ENCODE peak calls at places on chromosomes 2 and 18, in five cellular contexts. T is A549; R is endodermal cell; U is K562; F is CD8-positive, alpha-beta memory T cell. L is an unnamed sample. For H3K4me1, the result is how much of the 10 kb centered on the place peaks cover.

GRCh38 chr2:224449212-224450147 is 47.6 kb upstream of the FAM124B start:
- DNase-seq in T (peak), R (peak), U (no peak), F (no peak), L (peak)

GRCh38 chr2:168798076-168798887 is 4.2 kb upstream of the NOSTRIN start:
- DNase-seq in T (no peak), R (peak), U (peak), F (no peak), L (no peak)

GRCh38 chr2:227280895-227281294 is 44.2 kb upstream of the MFF start:
- DNase-seq in T (no peak), R (no peak), U (no peak), F (no peak), L (no peak)

GRCh38 chr2:58609306-58609705 is 368.2 kb upstream of the FANCL start:
- DNase-seq in T (no peak), R (no peak), U (no peak), F (no peak), L (no peak)

GRCh38 chr2:120016800-120017199 is 3.9 kb downstream of the EPB41L5 start:
- DNase-seq in T (no peak), R (no peak), U (no peak), F (no peak), L (no peak)

GRCh38 chr2:230762317-230762896 is 49.8 kb downstream of the CAB39 start:
- DNase-seq in T (peak), R (peak), U (peak), F (peak), L (peak)

GRCh38 chr2:64412671-64413070 is 41.3 kb upstream of the LGALSL start:
- DNase-seq in T (no peak), R (no peak), U (no peak), F (no peak), L (no peak)

GRCh38 chr2:189952536-189953109 is 109.9 kb downstream of the MSTN start:
- DNase-seq in T (no peak), R (no peak), U (no peak), F (no peak), L (no peak)

GRCh38 chr2:69514406-69514805 is 77.2 kb upstream of the NFU1 start:
- DNase-seq in T (no peak), R (peak), U (no peak), F (no peak), L (no peak)

GRCh38 chr2:106020821-106021316 is 173.2 kb downstream of the UXS1 start:
- DNase-seq in T (no peak), R (no peak), U (no peak), F (no peak), L (no peak)

GRCh38 chr18:8895987-8896619 is 190.7 kb downstream of the MTCL1 start:
- DNase-seq in T (no peak), R (no peak), U (no peak), F (no peak), L (no peak)

GRCh38 chr18:10195529-10195928 is 258.9 kb upstream of the APCDD1 start:
- DNase-seq in T (no peak), R (no peak), U (no peak), F (no peak), L (no peak)

GRCh38 chr2:163662141-163662780 is 73.5 kb downstream of the FIGN start:
- DNase-seq in T (no peak), R (no peak), U (no peak), F (no peak), L (peak)

GRCh38 chr18:26133652-26134051 is at the start of gene PSMA8:
- DNase-seq in T (no peak), R (peak), U (no peak), F (peak), L (no peak)

DNA sequence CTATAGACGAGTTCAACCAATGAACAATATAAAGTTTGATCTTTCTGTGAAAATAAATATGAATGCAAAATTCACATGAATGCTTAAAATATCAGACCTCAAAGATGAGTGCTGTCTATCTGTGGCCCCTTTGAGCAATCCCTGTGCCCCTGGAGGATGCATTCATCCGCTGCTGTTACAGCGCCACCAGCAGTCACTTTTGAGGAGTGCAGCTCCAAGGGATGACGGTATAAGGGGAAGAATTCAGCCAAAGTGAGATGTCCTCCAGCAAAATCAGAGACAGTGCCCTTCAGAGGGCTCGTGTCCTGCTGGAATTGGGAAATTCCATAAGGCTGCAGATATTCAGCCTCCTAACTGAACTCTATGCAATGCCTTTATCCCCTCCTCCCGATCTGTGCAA is 12.0 kb upstream of the CHRNA1 start:
- DNase-seq in T (no peak), R (peak), U (peak), F (no peak), L (peak)
- H3K4me1 ChIP-seq in T (under half), R (under half), U (under half), F (under half), L (under half)

GRCh38 chr2:71467180-71467815 is 13.9 kb downstream of the DYSF start:
- DNase-seq in T (no peak), R (peak), U (no peak), F (no peak), L (no peak)
- H3K4me1 ChIP-seq in T (under half), R (under half), U (under half), F (under half), L (under half)

GRCh38 chr2:111186933-111187332 is 66.2 kb downstream of the BCL2L11 start:
- DNase-seq in T (no peak), R (peak), U (no peak), F (no peak), L (no peak)

GRCh38 chr2:111186123-111186715 is 65.5 kb downstream of the BCL2L11 start:
- DNase-seq in T (no peak), R (peak), U (no peak), F (no peak), L (no peak)

GRCh38 chr2:111182740-111183139 is 62.0 kb downstream of the BCL2L11 start:
- DNase-seq in T (no peak), R (peak), U (no peak), F (no peak), L (no peak)

GRCh38 chr2:111184725-111185495 is 64.2 kb downstream of the BCL2L11 start:
- DNase-seq in T (no peak), R (peak), U (no peak), F (no peak), L (no peak)

GRCh38 chr2:111185496-111186022 is 64.8 kb downstream of the BCL2L11 start:
- DNase-seq in T (no peak), R (peak), U (no peak), F (no peak), L (no peak)
- H3K4me1 ChIP-seq in T (under half), R (under half), U (under half), F (under half), L (under half)

GRCh38 chr2:37454851-37455762 is 110.7 kb downstream of the QPCT start:
- DNase-seq in T (no peak), R (no peak), U (no peak), F (no peak), L (peak)
- H3K4me1 ChIP-seq in T (under half), R (under half), U (under half), F (half or more), L (under half)

DNA sequence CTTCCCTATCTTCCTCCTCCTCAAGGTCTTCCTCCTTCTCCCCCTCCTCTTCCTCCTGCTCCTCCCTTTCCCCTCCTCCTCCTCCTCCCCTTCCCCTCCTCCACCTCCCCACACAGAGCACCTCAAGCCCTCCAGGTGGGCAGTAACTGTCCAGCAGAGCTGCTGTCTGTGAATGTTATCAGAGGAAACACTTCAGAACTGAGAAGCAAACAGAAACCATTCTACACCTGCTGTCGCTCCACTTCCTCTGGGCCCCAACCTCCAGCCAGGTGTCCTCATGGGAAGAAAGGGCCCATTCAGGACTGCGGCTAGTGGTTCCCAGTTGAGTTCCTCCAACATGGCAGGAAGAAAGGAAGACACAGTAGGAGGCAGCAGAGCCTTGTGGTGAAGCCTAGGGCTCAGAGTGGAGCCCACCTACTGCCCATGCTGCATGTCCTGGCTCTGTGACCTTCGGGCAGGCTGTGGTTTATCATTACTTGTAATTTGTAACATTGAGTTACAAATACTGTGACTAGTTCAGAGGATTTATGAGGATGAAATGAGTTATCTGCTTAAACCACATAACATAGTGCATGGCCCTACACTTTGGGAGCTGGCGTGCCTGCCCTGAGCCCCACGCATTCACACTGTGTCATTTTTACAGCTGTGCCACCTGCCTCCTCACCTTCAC is 165.9 kb upstream of the ID2 start:
- DNase-seq in T (no peak), R (no peak), U (no peak), F (no peak), L (no peak)
- H3K4me1 ChIP-seq in T (under half), R (under half), U (under half), F (half or more), L (under half)

GRCh38 chr2:237702439-237703397 is 75.3 kb downstream of the LRRFIP1 start:
- DNase-seq in T (no peak), R (peak), U (no peak), F (peak), L (no peak)

GRCh38 chr2:237707859-237708398 is 80.5 kb downstream of the LRRFIP1 start:
- DNase-seq in T (no peak), R (no peak), U (no peak), F (no peak), L (no peak)

GRCh38 chr2:237704476-237705224 is 77.3 kb downstream of the LRRFIP1 start:
- DNase-seq in T (no peak), R (no peak), U (no peak), F (no peak), L (no peak)

GRCh38 chr2:237706257-237706656 is 78.9 kb downstream of the LRRFIP1 start:
- DNase-seq in T (no peak), R (no peak), U (no peak), F (no peak), L (no peak)

DNA sequence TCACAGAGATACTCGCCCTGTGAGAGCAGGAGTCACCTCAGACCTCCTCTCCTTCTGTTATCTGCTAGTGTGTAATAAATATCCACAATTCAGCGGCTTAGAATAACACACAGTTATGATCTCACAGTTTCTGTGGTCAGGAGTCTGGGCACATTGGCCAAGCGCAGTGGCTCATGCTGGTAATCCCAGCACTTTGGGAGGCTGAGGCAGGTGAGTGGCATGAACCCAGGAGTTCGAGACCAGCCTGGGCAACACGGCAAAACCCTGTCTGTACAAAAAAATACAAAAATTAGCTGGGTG is 77.8 kb downstream of the LRRFIP1 start:
- DNase-seq in T (no peak), R (no peak), U (no peak), F (no peak), L (no peak)
- H3K4me1 ChIP-seq in T (under half), R (under half), U (under half), F (half or more), L (under half)

DNA sequence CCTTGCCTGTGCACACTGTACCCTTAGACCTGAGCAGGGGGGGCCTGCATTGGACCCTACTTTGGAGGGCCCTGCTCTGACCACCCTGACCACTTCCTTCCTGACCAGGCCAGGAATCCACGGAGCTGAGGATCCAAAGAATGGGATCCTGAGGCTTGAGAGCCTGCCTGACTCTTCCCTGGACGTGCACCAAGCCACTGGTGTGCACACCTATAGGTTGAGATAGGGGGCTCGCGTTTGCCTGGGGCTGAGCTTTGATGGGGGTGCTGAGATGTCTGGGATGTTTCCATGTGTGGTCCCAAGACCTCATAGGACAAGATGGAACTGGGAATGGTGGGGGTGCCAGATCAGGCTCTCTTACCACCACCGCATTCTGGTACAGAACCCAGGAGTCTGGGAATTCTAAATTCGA is 69.6 kb downstream of the TGOLN2 start:
- DNase-seq in T (no peak), R (no peak), U (no peak), F (no peak), L (no peak)
- H3K4me1 ChIP-seq in T (under half), R (under half), U (under half), F (under half), L (half or more)

GRCh38 chr18:27206411-27206810 is 21.3 kb upstream of the CHST9 start:
- DNase-seq in T (no peak), R (no peak), U (no peak), F (no peak), L (no peak)

GRCh38 chr18:27198036-27198435 is 12.9 kb upstream of the CHST9 start:
- DNase-seq in T (no peak), R (no peak), U (no peak), F (no peak), L (no peak)

DNA sequence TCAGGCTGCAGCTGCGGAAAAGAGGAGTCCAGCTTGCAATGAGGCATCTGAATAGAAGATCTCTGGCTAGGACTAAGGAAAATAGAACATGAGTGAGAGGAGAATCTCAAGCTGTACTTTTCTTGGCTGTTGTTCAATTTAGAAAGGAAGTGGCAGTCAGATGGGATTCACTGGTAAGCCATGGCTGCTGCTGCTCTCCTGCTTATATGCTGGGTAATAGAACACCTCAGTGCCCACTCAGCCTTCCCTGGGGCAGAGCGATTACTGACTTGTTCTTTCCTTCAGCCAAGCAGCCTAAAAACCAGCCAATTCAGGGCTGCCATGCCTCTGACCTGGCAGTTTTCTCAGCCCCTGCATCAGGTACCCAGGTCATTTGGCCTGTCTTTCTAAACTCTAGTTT is 17.7 kb upstream of the CHST9 start:
- DNase-seq in T (no peak), R (no peak), U (no peak), F (no peak), L (no peak)
- H3K4me1 ChIP-seq in T (under half), R (under half), U (under half), F (under half), L (under half)

GRCh38 chr2:178828496-178828895 is 21.3 kb upstream of the TTN start:
- DNase-seq in T (no peak), R (no peak), U (no peak), F (no peak), L (peak)

GRCh38 chr2:178830451-178830850 is 23.2 kb upstream of the TTN start:
- DNase-seq in T (no peak), R (peak), U (no peak), F (no peak), L (no peak)

GRCh38 chr2:178829299-178829698 is 22.1 kb upstream of the TTN start:
- DNase-seq in T (no peak), R (no peak), U (no peak), F (no peak), L (no peak)

GRCh38 chr2:178827739-178828487 is 20.7 kb upstream of the TTN start:
- DNase-seq in T (no peak), R (no peak), U (no peak), F (no peak), L (no peak)

GRCh38 chr2:178829981-178830380 is 22.8 kb upstream of the TTN start:
- DNase-seq in T (no peak), R (no peak), U (no peak), F (no peak), L (no peak)
- H3K4me1 ChIP-seq in T (under half), R (under half), U (under half), F (under half), L (under half)

L was measured in HAP-1.